ENCODE peak calls at places on chromosome 1, in nine cellular contexts. K is heart right ventricle; G is IMR-90; E is hepatic stellate cell; Y is Karpas-422; I is activated T-cell treated with anti-CD3 and anti-CD28 coated beads, Interleukin-2, amount 50 U/mL, for 72 hours; X is iris pigment epithelial cell; P is Right ventricle myocardium superior; R is activated CD4-positive, alpha-beta T cell treated with anti-CD3 and anti-CD28 coated beads for 24 hours. C is an unnamed sample.

GRCh38 chr1:70090875-70091274 is 114.5 kb downstream of the LRRC40 start:
- DNase-seq in K (no peak), G (peak), E (peak), Y (no peak), I (no peak), X (peak), P (no peak), R (no peak), C (peak)

GRCh38 chr1:53869454-53870117 is 20.0 kb downstream of the YIPF1 start:
- DNase-seq in K (no peak), G (no peak), E (no peak), Y (peak), I (no peak), X (no peak), P (no peak), R (no peak), C (no peak)

GRCh38 chr1:59678065-59678808 is 136.5 kb upstream of the HOOK1 start:
- DNase-seq in K (no peak), G (no peak), E (peak), Y (no peak), I (no peak), X (peak), P (no peak), R (no peak), C (no peak)

GRCh38 chr1:54791880-54792522 is 9.1 kb downstream of the TTC22 start:
- DNase-seq in K (no peak), G (peak), E (no peak), Y (peak), I (peak), X (peak), P (no peak), R (peak), C (peak)

GRCh38 chr1:65812065-65812464 is 19.4 kb downstream of the PDE4B start:
- DNase-seq in K (no peak), G (peak), E (peak), Y (no peak), I (peak), X (peak), P (no peak), R (peak), C (peak)

GRCh38 chr1:3553166-3553939 is 58.0 kb downstream of the MEGF6 start:
- DNase-seq in K (no peak), G (peak), E (no peak), Y (no peak), I (no peak), X (no peak), P (no peak), R (no peak), C (no peak)

GRCh38 chr1:211613108-211613947 is 34.4 kb upstream of the SLC30A1 start:
- DNase-seq in K (peak), G (peak), E (peak), Y (no peak), I (no peak), X (peak), P (peak), R (no peak), C (peak)

GRCh38 chr1:239858058-239858457 is 233.6 kb upstream of the FMN2 start:
- DNase-seq in K (no peak), G (no peak), E (no peak), Y (no peak), I (no peak), X (peak), P (no peak), R (no peak), C (no peak)

GRCh38 chr1:225119307-225119706 is 189.8 kb downstream of the DNAH14 start:
- DNase-seq in K (no peak), G (no peak), E (no peak), Y (no peak), I (no peak), X (no peak), P (no peak), R (no peak), C (no peak)

GRCh38 chr1:220788146-220788545 is 1.4 kb downstream of the MTARC1 start:
- DNase-seq in K (no peak), G (no peak), E (no peak), Y (no peak), I (no peak), X (no peak), P (no peak), R (no peak), C (peak)

GRCh38 chr1:231557898-231558710 is 29.6 kb downstream of the TSNAX start:
- DNase-seq in K (no peak), G (peak), E (peak), Y (no peak), I (no peak), X (peak), P (no peak), R (no peak), C (no peak)

GRCh38 chr1:91864017-91864700 is 21.8 kb downstream of the TGFBR3 start:
- DNase-seq in K (no peak), G (peak), E (peak), Y (no peak), I (no peak), X (peak), P (no peak), R (no peak), C (no peak)

GRCh38 chr1:65001238-65001792 is 35.0 kb upstream of the JAK1 start:
- DNase-seq in K (peak), G (peak), E (peak), Y (no peak), I (peak), X (peak), P (peak), R (peak), C (peak)

GRCh38 chr1:29459551-29459945 is 223.2 kb downstream of the PTPRU start:
- DNase-seq in K (no peak), G (no peak), E (no peak), Y (no peak), I (no peak), X (no peak), P (no peak), R (no peak), C (no peak)

GRCh38 chr1:8443558-8444194 is 125.8 kb downstream of the SLC45A1 start:
- DNase-seq in K (no peak), G (no peak), E (no peak), Y (peak), I (no peak), X (no peak), P (no peak), R (no peak), C (no peak)

GRCh38 chr1:12157366-12158231 is 9.2 kb upstream of the TNFRSF1B start:
- DNase-seq in K (no peak), G (no peak), E (no peak), Y (no peak), I (peak), X (no peak), P (no peak), R (no peak), C (no peak)

GRCh38 chr1:244150071-244150470 is 99.0 kb downstream of the ZBTB18 start:
- DNase-seq in K (no peak), G (peak), E (no peak), Y (no peak), I (no peak), X (no peak), P (no peak), R (no peak), C (no peak)

GRCh38 chr1:158969855-158970254 is 38.5 kb downstream of the PYHIN1 start:
- DNase-seq in K (no peak), G (no peak), E (no peak), Y (no peak), I (peak), X (no peak), P (no peak), R (no peak), C (no peak)